ENCODE peak calls at places on chromosomes 5 and 9, in eight cellular contexts. One of them, this sample, is unnamed.

GRCh38 chr5:73792687-73793320 is 166.8 kb downstream of the ARHGEF28 start:
- DNase-seq in CD8-positive, alpha-beta T cell: peak
- DNase-seq in fibroblast of pulmonary artery: peak
- DNase-seq in endodermal cell: peak
- DNase-seq in A549: peak
- DNase-seq in lower leg skin: peak
- DNase-seq in pancreas: peak
- DNase-seq in hepatocyte: peak
- DNase-seq in this sample: peak

GRCh38 chr5:103414598-103414997 is 148.0 kb downstream of the NUDT12 start:
- DNase-seq in CD8-positive, alpha-beta T cell: no peak
- DNase-seq in fibroblast of pulmonary artery: no peak
- DNase-seq in endodermal cell: no peak
- DNase-seq in A549: no peak
- DNase-seq in lower leg skin: peak
- DNase-seq in pancreas: no peak
- DNase-seq in hepatocyte: no peak
- DNase-seq in this sample: no peak

GRCh38 chr9:128034821-128035764 is 32.0 kb downstream of the NAIF1 start:
- DNase-seq in CD8-positive, alpha-beta T cell: peak
- DNase-seq in fibroblast of pulmonary artery: peak
- DNase-seq in endodermal cell: peak
- DNase-seq in A549: peak
- DNase-seq in lower leg skin: peak
- DNase-seq in pancreas: peak
- DNase-seq in hepatocyte: peak
- DNase-seq in this sample: peak

GRCh38 chr5:145324101-145324500 is 511.0 kb downstream of the PRELID2 start:
- DNase-seq in CD8-positive, alpha-beta T cell: no peak
- DNase-seq in fibroblast of pulmonary artery: no peak
- DNase-seq in endodermal cell: no peak
- DNase-seq in A549: no peak
- DNase-seq in lower leg skin: no peak
- DNase-seq in pancreas: no peak
- DNase-seq in hepatocyte: no peak
- DNase-seq in this sample: no peak

GRCh38 chr5:89173528-89173927 is 290.5 kb upstream of the MEF2C start:
- DNase-seq in CD8-positive, alpha-beta T cell: no peak
- DNase-seq in fibroblast of pulmonary artery: no peak
- DNase-seq in endodermal cell: no peak
- DNase-seq in A549: no peak
- DNase-seq in lower leg skin: no peak
- DNase-seq in pancreas: no peak
- DNase-seq in hepatocyte: no peak
- DNase-seq in this sample: no peak

GRCh38 chr9:74683322-74683721 is 186.2 kb downstream of the RORB start:
- DNase-seq in CD8-positive, alpha-beta T cell: no peak
- DNase-seq in fibroblast of pulmonary artery: no peak
- DNase-seq in endodermal cell: no peak
- DNase-seq in A549: no peak
- DNase-seq in lower leg skin: no peak
- DNase-seq in pancreas: no peak
- DNase-seq in hepatocyte: no peak
- DNase-seq in this sample: no peak

GRCh38 chr5:121497176-121497575 is 354.5 kb upstream of the FTMT start:
- DNase-seq in CD8-positive, alpha-beta T cell: no peak
- DNase-seq in fibroblast of pulmonary artery: peak
- DNase-seq in endodermal cell: no peak
- DNase-seq in A549: no peak
- DNase-seq in lower leg skin: no peak
- DNase-seq in pancreas: no peak
- DNase-seq in hepatocyte: peak
- DNase-seq in this sample: no peak

GRCh38 chr9:109517798-109518435 is 19.8 kb upstream of the PTPN3 start:
- DNase-seq in CD8-positive, alpha-beta T cell: no peak
- DNase-seq in fibroblast of pulmonary artery: no peak
- DNase-seq in endodermal cell: no peak
- DNase-seq in A549: no peak
- DNase-seq in lower leg skin: no peak
- DNase-seq in pancreas: peak
- DNase-seq in hepatocyte: no peak
- DNase-seq in this sample: no peak

GRCh38 chr9:80665479-80665878 is 1023.9 kb downstream of the TLE1 start:
- DNase-seq in CD8-positive, alpha-beta T cell: no peak
- DNase-seq in fibroblast of pulmonary artery: no peak
- DNase-seq in endodermal cell: no peak
- DNase-seq in A549: no peak
- DNase-seq in lower leg skin: no peak
- DNase-seq in pancreas: no peak
- DNase-seq in hepatocyte: no peak
- DNase-seq in this sample: no peak

GRCh38 chr9:107294756-107295155 is 11.7 kb downstream of the RAD23B start:
- DNase-seq in CD8-positive, alpha-beta T cell: no peak
- DNase-seq in fibroblast of pulmonary artery: no peak
- DNase-seq in endodermal cell: no peak
- DNase-seq in A549: no peak
- DNase-seq in lower leg skin: no peak
- DNase-seq in pancreas: no peak
- DNase-seq in hepatocyte: no peak
- DNase-seq in this sample: no peak
- H3K4me3 ChIP-seq in CD8-positive, alpha-beta T cell: no peak
- H3K4me3 ChIP-seq in fibroblast of pulmonary artery: no peak
- H3K4me3 ChIP-seq in endodermal cell: no peak
- H3K4me3 ChIP-seq in A549: no peak
- H3K4me3 ChIP-seq in lower leg skin: no peak
- H3K4me3 ChIP-seq in pancreas: no peak
- H3K4me3 ChIP-seq in hepatocyte: no peak
- H3K4me3 ChIP-seq in this sample: no peak

DNA sequence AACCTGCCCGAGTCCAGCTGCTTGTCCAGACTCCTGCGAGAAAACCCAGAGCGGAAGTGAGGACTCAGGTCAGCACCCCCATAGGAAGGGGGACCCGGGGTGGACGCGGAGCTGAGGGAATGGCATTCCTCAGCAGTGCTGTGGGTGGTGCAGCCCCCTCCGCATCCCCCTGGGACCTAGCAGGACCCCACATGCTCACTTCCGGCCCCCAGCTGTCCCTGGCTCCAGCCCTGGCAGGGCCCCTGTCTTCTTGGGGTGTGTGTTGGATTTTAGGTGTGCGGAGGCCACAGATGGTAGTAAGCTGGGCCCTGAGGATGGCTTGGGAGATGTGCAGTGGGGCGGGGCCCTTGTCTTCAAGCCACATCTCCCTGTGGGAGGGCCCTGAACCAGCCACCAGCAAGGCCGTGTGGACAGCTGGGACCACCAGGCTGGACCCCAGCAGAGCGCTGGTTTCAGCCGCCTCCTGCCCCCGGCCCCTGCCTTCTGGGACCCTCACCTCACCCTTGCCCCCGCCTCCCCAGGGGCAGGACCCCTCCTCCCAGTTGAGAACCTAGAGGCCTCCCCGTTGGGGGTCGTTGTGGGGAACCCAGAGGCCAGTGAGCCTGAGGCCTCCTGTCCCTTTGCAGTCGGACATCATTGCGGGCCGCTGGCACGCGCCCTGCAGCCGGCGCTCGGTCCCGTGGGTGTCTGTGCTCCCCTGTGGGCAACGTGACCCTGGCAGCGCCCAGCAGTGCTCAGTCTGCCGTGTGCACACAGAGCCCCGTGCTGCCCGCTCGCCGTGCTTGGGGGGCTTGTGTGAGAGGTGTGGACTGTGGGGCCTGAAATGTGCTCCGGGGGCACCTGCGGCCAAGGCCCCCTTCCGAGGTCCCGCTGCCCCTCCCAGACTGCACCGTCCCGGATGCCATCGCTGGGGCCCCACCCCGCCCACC is 10.8 kb upstream of the SLC9A3 start:
- DNase-seq in CD8-positive, alpha-beta T cell: no peak
- DNase-seq in fibroblast of pulmonary artery: no peak
- DNase-seq in endodermal cell: no peak
- DNase-seq in A549: no peak
- DNase-seq in lower leg skin: no peak
- DNase-seq in pancreas: no peak
- DNase-seq in hepatocyte: no peak
- DNase-seq in this sample: no peak
- H3K4me3 ChIP-seq in CD8-positive, alpha-beta T cell: no peak
- H3K4me3 ChIP-seq in fibroblast of pulmonary artery: no peak
- H3K4me3 ChIP-seq in endodermal cell: no peak
- H3K4me3 ChIP-seq in A549: no peak
- H3K4me3 ChIP-seq in lower leg skin: no peak
- H3K4me3 ChIP-seq in pancreas: no peak
- H3K4me3 ChIP-seq in hepatocyte: no peak
- H3K4me3 ChIP-seq in this sample: no peak

DNA sequence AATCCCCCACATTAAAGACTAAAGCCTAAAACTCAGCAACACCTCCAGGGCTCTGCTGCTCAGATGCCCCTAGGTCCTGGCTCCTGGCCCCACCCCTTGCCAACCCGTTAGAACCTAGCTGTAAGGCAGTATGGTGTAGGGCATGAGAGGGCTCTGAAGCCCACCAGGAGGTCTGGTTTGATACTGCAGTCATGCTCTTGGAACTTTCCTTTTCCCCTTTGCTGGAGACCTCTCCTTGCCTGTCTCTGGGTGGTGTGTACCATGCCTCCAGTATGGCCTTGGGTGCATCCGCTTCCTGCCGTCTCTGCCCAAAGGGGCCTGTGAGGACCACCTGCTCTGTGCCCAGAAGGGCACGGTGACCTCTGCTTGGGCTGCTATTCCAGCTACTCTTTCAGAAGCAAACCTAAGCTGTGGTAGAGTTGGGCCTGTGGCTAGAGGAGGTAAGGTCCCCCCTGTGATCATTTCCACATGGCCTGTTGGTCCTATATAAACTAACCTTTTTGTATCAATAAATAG is 3.5 kb downstream of the TENT4A start:
- DNase-seq in CD8-positive, alpha-beta T cell: no peak
- DNase-seq in fibroblast of pulmonary artery: no peak
- DNase-seq in endodermal cell: no peak
- DNase-seq in A549: no peak
- DNase-seq in lower leg skin: no peak
- DNase-seq in pancreas: no peak
- DNase-seq in hepatocyte: no peak
- DNase-seq in this sample: no peak
- H3K4me3 ChIP-seq in CD8-positive, alpha-beta T cell: peak
- H3K4me3 ChIP-seq in fibroblast of pulmonary artery: peak
- H3K4me3 ChIP-seq in endodermal cell: peak
- H3K4me3 ChIP-seq in A549: no peak
- H3K4me3 ChIP-seq in lower leg skin: no peak
- H3K4me3 ChIP-seq in pancreas: no peak
- H3K4me3 ChIP-seq in hepatocyte: no peak
- H3K4me3 ChIP-seq in this sample: no peak

DNA sequence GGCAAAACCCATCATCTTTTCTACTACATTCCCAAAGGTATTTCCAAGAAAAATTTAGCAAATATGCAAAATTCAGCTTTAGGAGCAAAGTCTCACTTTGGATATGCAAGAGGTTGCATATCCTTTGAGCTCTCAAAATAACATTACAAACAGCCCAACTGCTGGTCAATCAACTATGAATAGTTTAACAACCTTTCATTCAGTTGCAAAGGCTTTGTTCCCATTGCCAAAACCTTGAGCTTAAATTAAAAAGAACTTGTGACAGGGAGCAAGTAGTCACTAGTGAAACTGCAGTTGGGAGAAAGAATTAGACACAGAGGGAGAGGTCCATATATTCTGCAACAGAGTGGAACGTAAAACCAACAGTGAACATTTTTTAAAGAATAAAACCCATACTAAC is 8.8 kb downstream of the ZNF608 start:
- DNase-seq in CD8-positive, alpha-beta T cell: no peak
- DNase-seq in fibroblast of pulmonary artery: no peak
- DNase-seq in endodermal cell: no peak
- DNase-seq in A549: no peak
- DNase-seq in lower leg skin: no peak
- DNase-seq in pancreas: no peak
- DNase-seq in hepatocyte: no peak
- DNase-seq in this sample: no peak
- H3K4me3 ChIP-seq in CD8-positive, alpha-beta T cell: no peak
- H3K4me3 ChIP-seq in fibroblast of pulmonary artery: no peak
- H3K4me3 ChIP-seq in endodermal cell: peak
- H3K4me3 ChIP-seq in A549: no peak
- H3K4me3 ChIP-seq in lower leg skin: no peak
- H3K4me3 ChIP-seq in pancreas: no peak
- H3K4me3 ChIP-seq in hepatocyte: no peak
- H3K4me3 ChIP-seq in this sample: no peak

DNA sequence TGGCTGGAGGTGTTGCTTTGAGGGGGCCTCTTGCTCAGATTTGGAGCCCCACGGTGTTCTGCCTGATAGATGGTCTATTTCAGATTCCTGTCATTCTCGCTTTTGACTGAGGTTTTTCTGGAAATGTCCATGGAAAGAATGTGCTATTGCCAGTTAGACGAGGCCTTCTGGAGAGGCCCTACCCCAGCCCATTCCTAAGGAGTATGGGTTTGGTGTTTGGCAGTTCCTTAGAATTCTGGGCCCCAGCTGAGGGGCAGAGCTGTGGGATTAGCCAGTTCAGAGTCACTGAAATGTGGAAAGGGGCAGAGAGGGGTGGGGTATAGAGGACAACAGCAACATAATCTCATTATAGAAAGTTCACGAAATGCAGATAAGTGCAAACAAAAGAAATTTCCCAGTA is 50.5 kb downstream of the GALNT10 start:
- DNase-seq in CD8-positive, alpha-beta T cell: no peak
- DNase-seq in fibroblast of pulmonary artery: no peak
- DNase-seq in endodermal cell: no peak
- DNase-seq in A549: no peak
- DNase-seq in lower leg skin: no peak
- DNase-seq in pancreas: no peak
- DNase-seq in hepatocyte: no peak
- DNase-seq in this sample: no peak
- H3K4me3 ChIP-seq in CD8-positive, alpha-beta T cell: no peak
- H3K4me3 ChIP-seq in fibroblast of pulmonary artery: no peak
- H3K4me3 ChIP-seq in endodermal cell: peak
- H3K4me3 ChIP-seq in A549: no peak
- H3K4me3 ChIP-seq in lower leg skin: no peak
- H3K4me3 ChIP-seq in pancreas: no peak
- H3K4me3 ChIP-seq in hepatocyte: no peak
- H3K4me3 ChIP-seq in this sample: no peak

DNA sequence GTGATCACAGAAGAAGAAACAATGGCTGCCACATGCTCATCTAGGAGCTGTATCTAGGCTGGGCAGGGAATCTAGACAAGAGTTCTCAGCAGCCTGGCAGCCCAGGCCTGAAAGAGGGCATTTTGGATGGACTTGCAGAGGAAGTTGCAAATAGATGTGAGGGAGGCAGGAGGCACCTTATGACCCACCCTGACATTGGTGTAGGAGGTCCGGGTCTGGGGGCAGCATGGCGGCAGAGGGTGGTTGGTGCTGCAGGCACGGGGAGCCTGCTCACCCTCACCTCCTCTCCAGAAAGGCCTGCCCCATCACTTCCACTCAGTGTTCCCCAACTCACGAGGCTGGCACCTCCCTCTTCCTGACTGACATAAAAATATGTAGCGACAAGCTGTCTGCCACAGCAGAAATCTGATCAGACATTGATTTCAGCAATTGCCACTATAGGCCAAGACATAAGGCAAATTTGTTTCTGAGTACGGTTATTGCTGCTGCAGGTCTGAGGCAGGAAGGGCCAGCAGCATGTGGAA is 217.6 kb downstream of the PBX3 start:
- DNase-seq in CD8-positive, alpha-beta T cell: no peak
- DNase-seq in fibroblast of pulmonary artery: no peak
- DNase-seq in endodermal cell: no peak
- DNase-seq in A549: no peak
- DNase-seq in lower leg skin: no peak
- DNase-seq in pancreas: no peak
- DNase-seq in hepatocyte: no peak
- DNase-seq in this sample: no peak
- H3K4me3 ChIP-seq in CD8-positive, alpha-beta T cell: no peak
- H3K4me3 ChIP-seq in fibroblast of pulmonary artery: no peak
- H3K4me3 ChIP-seq in endodermal cell: no peak
- H3K4me3 ChIP-seq in A549: no peak
- H3K4me3 ChIP-seq in lower leg skin: no peak
- H3K4me3 ChIP-seq in pancreas: no peak
- H3K4me3 ChIP-seq in hepatocyte: no peak
- H3K4me3 ChIP-seq in this sample: no peak

This sample was measured in small intestine.